ENCODE peak calls at places on chromosome 19, in four cellular contexts. O is T-helper 1 cell; P is Ammon's horn; Y is effector CD4-positive, alpha-beta T cell. I is an unnamed sample.

GRCh38 chr19:30665449-30665848 is 293.3 kb downstream of the ZNF536 start:
- DNase-seq in Y (no peak), P (no peak), O (no peak), I (no peak)

GRCh38 chr19:30393046-30393445 is 20.9 kb downstream of the ZNF536 start:
- DNase-seq in Y (no peak), P (no peak), O (no peak), I (no peak)

GRCh38 chr19:37928527-37929286 is 21.7 kb downstream of the SIPA1L3 start:
- DNase-seq in Y (no peak), O (no peak), P (no peak), I (no peak)

GRCh38 chr19:45401815-45402468 is 2.9 kb downstream of the PPP1R13L start:
- DNase-seq in Y (no peak), O (no peak), P (no peak), I (no peak)

GRCh38 chr19:55384576-55385235 is 614 bp upstream of the TMEM238 start:
- DNase-seq in Y (no peak), P (no peak), O (no peak), I (peak; percentile 29)

GRCh38 chr19:31349160-31349881 is at the start of gene TSHZ3:
- DNase-seq in Y (peak; percentile 23), P (peak; percentile 65), O (no peak), I (peak; percentile 42)

GRCh38 chr19:30434797-30435594 is 62.8 kb downstream of the ZNF536 start:
- DNase-seq in P (no peak), Y (no peak), O (no peak), I (no peak)

GRCh38 chr19:51318687-51319675 is 7.5 kb downstream of the IGLON5 start:
- DNase-seq in O (no peak), P (no peak), Y (no peak), I (no peak)

GRCh38 chr19:7534531-7534980 is 961 bp upstream of the PNPLA6 start:
- DNase-seq in Y (peak; percentile 21), P (peak; percentile 91), O (peak; percentile 26), I (peak; percentile 79)

GRCh38 chr19:13023666-13024065 is 28.4 kb downstream of the NFIX start:
- DNase-seq in O (no peak), Y (no peak), P (no peak), I (no peak)

GRCh38 chr19:958967-959685 is 25.0 kb upstream of the WDR18 start:
- DNase-seq in P (peak; percentile 43), O (no peak), Y (no peak), I (no peak)

GRCh38 chr19:19103167-19103566 is 35.1 kb downstream of the TMEM161A start:
- DNase-seq in Y (no peak), O (no peak), P (no peak), I (no peak)

GRCh38 chr19:19192910-19193423 is 909 bp downstream of the RFXANK start:
- DNase-seq in P (no peak), O (no peak), Y (no peak), I (no peak)

GRCh38 chr19:3196064-3196932 is 10.6 kb downstream of the NCLN start:
- DNase-seq in O (no peak), P (no peak), Y (no peak), I (no peak)

GRCh38 chr19:17379221-17379631 is 2.1 kb upstream of the PLVAP start:
- DNase-seq in O (no peak), P (no peak), Y (no peak), I (no peak)

GRCh38 chr19:49546825-49547565 is 19.2 kb downstream of the RCN3 start:
- DNase-seq in O (peak; percentile 73), P (peak; percentile 92), Y (peak; percentile 67), I (peak; percentile 82)

GRCh38 chr19:3154957-3155736 is 19.3 kb downstream of the GNA15 start:
- DNase-seq in O (peak; percentile 70), P (no peak), Y (peak; percentile 78), I (no peak)

GRCh38 chr19:49855277-49855675 is 4.3 kb downstream of the PTOV1 start:
- DNase-seq in Y (no peak), O (no peak), P (no peak), I (no peak)

GRCh38 chr19:55113570-55114039 is 3.8 kb downstream of the PPP1R12C start:
- DNase-seq in O (no peak), P (peak; percentile 80), Y (no peak), I (peak; percentile 54)

GRCh38 chr19:21569497-21569870 is 64.1 kb downstream of the ZNF429 start:
- DNase-seq in P (peak; percentile 82), Y (peak; percentile 47), O (peak; percentile 68), I (no peak)

GRCh38 chr19:46416077-46416709 is 2.8 kb upstream of the CCDC8 start:
- DNase-seq in O (no peak), Y (no peak), P (peak; percentile 89), I (peak; percentile 77)

GRCh38 chr19:43901395-43902390 is 33.4 kb downstream of the ZNF45 start:
- DNase-seq in P (peak; percentile 86), Y (peak; percentile 41), O (peak; percentile 57), I (peak; percentile 74)

GRCh38 chr19:10431943-10432735 is 11.8 kb downstream of the PDE4A start:
- DNase-seq in P (no peak), Y (peak; percentile 68), O (peak; percentile 59), I (no peak)

GRCh38 chr19:32914879-32915278 is 45.3 kb upstream of the SLC7A9 start:
- DNase-seq in Y (no peak), P (no peak), O (no peak), I (no peak)

GRCh38 chr19:58274771-58275199 is 4.0 kb upstream of the ZNF8 start:
- DNase-seq in O (no peak), Y (no peak), P (peak; percentile 48), I (no peak)

GRCh38 chr19:32924200-32924599 is 47.6 kb downstream of the CEP89 start:
- DNase-seq in Y (no peak), O (no peak), P (no peak), I (no peak)

GRCh38 chr19:35931874-35932202 is 4.3 kb upstream of the LRFN3 start:
- DNase-seq in Y (no peak), P (no peak), O (no peak), I (no peak)

GRCh38 chr19:17554968-17555479 is 425 bp upstream of the COLGALT1 start:
- DNase-seq in Y (no peak), P (no peak), O (no peak), I (no peak)

GRCh38 chr19:4304509-4305252 is at the start of gene FSD1:
- DNase-seq in O (peak; percentile 32), Y (peak; percentile 28), P (peak; percentile 29), I (peak; percentile 20)

GRCh38 chr19:1466018-1466460 is 13.0 kb downstream of the C19orf25 start:
- DNase-seq in P (no peak), O (no peak), Y (no peak), I (no peak)

GRCh38 chr19:4386038-4386782 is 14.1 kb downstream of the SH3GL1 start:
- DNase-seq in P (peak; percentile 82), O (no peak), Y (no peak), I (peak; percentile 85)

GRCh38 chr19:16836115-16836905 is 7.1 kb downstream of the SIN3B start:
- DNase-seq in P (no peak), Y (no peak), O (no peak), I (no peak)